ENCODE peak calls at places on chromosome 13, in four cellular contexts. One of them, this sample, is unnamed.

GRCh38 chr13:97440598-97440997 is 6.6 kb downstream of the RAP2A start:
- DNase-seq in neural progenitor cell: no peak
- DNase-seq in cardiac muscle cell: no peak
- DNase-seq in MM.1S: no peak
- DNase-seq in this sample: no peak

GRCh38 chr13:99955747-99956472 is 15.7 kb downstream of the ZIC5 start:
- DNase-seq in neural progenitor cell: peak; percentile 67
- DNase-seq in cardiac muscle cell: peak; percentile 24
- DNase-seq in MM.1S: no peak
- DNase-seq in this sample: no peak

GRCh38 chr13:95956589-95957148 is 96.5 kb downstream of the UGGT2 start:
- DNase-seq in neural progenitor cell: no peak
- DNase-seq in cardiac muscle cell: no peak
- DNase-seq in MM.1S: peak; percentile 41
- DNase-seq in this sample: no peak

GRCh38 chr13:34340534-34340933 is 522.6 kb downstream of the RFC3 start:
- DNase-seq in neural progenitor cell: no peak
- DNase-seq in cardiac muscle cell: no peak
- DNase-seq in MM.1S: no peak
- DNase-seq in this sample: no peak

GRCh38 chr13:75391432-75392100 is 90.4 kb downstream of the TBC1D4 start:
- DNase-seq in neural progenitor cell: no peak
- DNase-seq in cardiac muscle cell: no peak
- DNase-seq in MM.1S: no peak
- DNase-seq in this sample: no peak

GRCh38 chr13:104773775-104774174 is 1707.6 kb upstream of the SLC10A2 start:
- DNase-seq in neural progenitor cell: peak; percentile 81
- DNase-seq in cardiac muscle cell: peak; percentile 68
- DNase-seq in MM.1S: peak; percentile 62
- DNase-seq in this sample: peak; percentile 37

GRCh38 chr13:104678161-104678560 is 1611.9 kb upstream of the SLC10A2 start:
- DNase-seq in neural progenitor cell: no peak
- DNase-seq in cardiac muscle cell: no peak
- DNase-seq in MM.1S: no peak
- DNase-seq in this sample: no peak

GRCh38 chr13:48154671-48155070 is 59.8 kb upstream of the MED4 start:
- DNase-seq in neural progenitor cell: no peak
- DNase-seq in cardiac muscle cell: no peak
- DNase-seq in MM.1S: no peak
- DNase-seq in this sample: no peak

GRCh38 chr13:23427342-23428182 is 5.9 kb downstream of the SACS start:
- DNase-seq in neural progenitor cell: no peak
- DNase-seq in cardiac muscle cell: no peak
- DNase-seq in MM.1S: no peak
- DNase-seq in this sample: no peak

GRCh38 chr13:42170029-42170428 is 101.9 kb upstream of the AKAP11 start:
- DNase-seq in neural progenitor cell: peak; percentile 70
- DNase-seq in cardiac muscle cell: no peak
- DNase-seq in MM.1S: no peak
- DNase-seq in this sample: no peak

GRCh38 chr13:26348966-26349365 is 95.0 kb downstream of the CDK8 start:
- DNase-seq in neural progenitor cell: no peak
- DNase-seq in cardiac muscle cell: no peak
- DNase-seq in MM.1S: no peak
- DNase-seq in this sample: no peak

GRCh38 chr13:28494861-28495585 is at the start of gene FLT1:
- DNase-seq in neural progenitor cell: peak; percentile 80
- DNase-seq in cardiac muscle cell: peak; percentile 71
- DNase-seq in MM.1S: no peak
- DNase-seq in this sample: peak; percentile 28

GRCh38 chr13:28558126-28558525 is 63.2 kb upstream of the FLT1 start:
- DNase-seq in neural progenitor cell: no peak
- DNase-seq in cardiac muscle cell: no peak
- DNase-seq in MM.1S: no peak
- DNase-seq in this sample: no peak

GRCh38 chr13:31361673-31362072 is 161.9 kb downstream of the B3GLCT start:
- DNase-seq in neural progenitor cell: no peak
- DNase-seq in cardiac muscle cell: no peak
- DNase-seq in MM.1S: no peak
- DNase-seq in this sample: no peak

GRCh38 chr13:27311518-27312208 is 41.0 kb downstream of the RASL11A start:
- DNase-seq in neural progenitor cell: no peak
- DNase-seq in cardiac muscle cell: no peak
- DNase-seq in MM.1S: no peak
- DNase-seq in this sample: no peak

GRCh38 chr13:47679391-47679790 is 321.7 kb downstream of the SUCLA2 start:
- DNase-seq in neural progenitor cell: no peak
- DNase-seq in cardiac muscle cell: no peak
- DNase-seq in MM.1S: no peak
- DNase-seq in this sample: no peak

GRCh38 chr13:65638572-65639168 is 1591.5 kb downstream of the PCDH9 start:
- DNase-seq in neural progenitor cell: peak; percentile 47
- DNase-seq in cardiac muscle cell: peak; percentile 55
- DNase-seq in MM.1S: peak; percentile 49
- DNase-seq in this sample: no peak

GRCh38 chr13:89279374-89279773 is 1608.2 kb downstream of the SLITRK5 start:
- DNase-seq in neural progenitor cell: no peak
- DNase-seq in cardiac muscle cell: peak; percentile 85
- DNase-seq in MM.1S: no peak
- DNase-seq in this sample: no peak

GRCh38 chr13:110683203-110683883 is 22.6 kb downstream of the CARS2 start:
- DNase-seq in neural progenitor cell: no peak
- DNase-seq in cardiac muscle cell: peak; percentile 6
- DNase-seq in MM.1S: no peak
- DNase-seq in this sample: peak; percentile 63

GRCh38 chr13:24068472-24068871 is 92.0 kb upstream of the SPATA13 start:
- DNase-seq in neural progenitor cell: no peak
- DNase-seq in cardiac muscle cell: no peak
- DNase-seq in MM.1S: no peak
- DNase-seq in this sample: no peak

GRCh38 chr13:36344886-36345437 is 1.2 kb downstream of the SPART start:
- DNase-seq in neural progenitor cell: peak; percentile 34
- DNase-seq in cardiac muscle cell: peak; percentile 3
- DNase-seq in MM.1S: no peak
- DNase-seq in this sample: no peak
- H3K4me3 ChIP-seq in neural progenitor cell: peak overlapping the region; percentile 77
- H3K4me3 ChIP-seq in cardiac muscle cell: peak overlapping the region; percentile 80
- H3K4me3 ChIP-seq in MM.1S: no peak overlapping the region
- H3K4me3 ChIP-seq in this sample: peak overlapping the region; percentile 89

DNA sequence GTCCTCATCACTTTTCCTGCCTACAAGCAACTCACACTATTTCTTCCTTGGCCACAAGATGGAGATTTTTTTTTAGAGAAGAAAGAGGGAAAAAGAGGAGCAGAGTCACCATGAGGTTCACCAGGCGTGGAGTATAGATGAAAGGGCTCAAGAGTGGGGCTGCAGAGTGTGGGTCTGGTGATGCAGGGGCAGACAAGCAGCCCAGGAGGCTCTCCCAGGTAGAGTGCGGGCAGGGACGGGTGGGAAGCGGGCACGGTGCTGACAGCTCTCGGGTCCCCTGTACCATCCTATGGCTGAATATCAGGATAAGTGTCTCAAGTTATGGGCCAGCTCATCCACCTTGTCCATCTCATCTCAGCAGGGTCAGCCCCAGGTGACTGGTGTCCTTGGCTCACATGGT is 110.9 kb downstream of the SOX1 start:
- DNase-seq in neural progenitor cell: no peak
- DNase-seq in cardiac muscle cell: no peak
- DNase-seq in MM.1S: no peak
- DNase-seq in this sample: peak; percentile 31
- H3K36me3 ChIP-seq in neural progenitor cell: no peaks in the 10 kb centered on the region
- H3K36me3 ChIP-seq in cardiac muscle cell: no peaks in the 10 kb centered on the region
- H3K36me3 ChIP-seq in MM.1S: no peaks in the 10 kb centered on the region
- H3K36me3 ChIP-seq in this sample: no peaks in the 10 kb centered on the region

DNA sequence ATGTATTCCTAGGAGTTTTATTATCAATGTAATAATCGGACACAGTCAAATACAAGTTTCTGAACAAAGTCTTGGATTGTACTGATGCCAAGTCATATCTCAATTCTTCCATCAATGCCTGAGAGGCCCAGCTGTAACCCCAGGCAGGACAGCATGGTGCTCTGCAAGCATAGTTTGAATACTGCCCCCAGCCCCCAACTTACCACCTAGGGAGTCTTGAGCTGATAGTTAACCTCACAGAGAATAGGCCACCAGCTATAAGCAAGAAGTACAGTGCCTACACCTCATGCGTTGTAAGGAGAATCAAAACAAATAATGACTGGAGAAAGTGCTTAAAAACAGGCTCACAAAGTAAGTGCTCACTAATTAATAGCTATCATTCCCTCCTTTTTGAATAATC is 2.7 kb downstream of the PROSER1 start:
- DNase-seq in neural progenitor cell: no peak
- DNase-seq in cardiac muscle cell: no peak
- DNase-seq in MM.1S: no peak
- DNase-seq in this sample: no peak
- H3K27ac ChIP-seq in neural progenitor cell: no peak overlapping the region
- H3K27ac ChIP-seq in cardiac muscle cell: no peak overlapping the region
- H3K27ac ChIP-seq in MM.1S: no peak overlapping the region
- H3K27ac ChIP-seq in this sample: no peak overlapping the region

GRCh38 chr13:90696254-90696653 is 651.2 kb upstream of the MIR17HG start:
- DNase-seq in neural progenitor cell: no peak
- DNase-seq in cardiac muscle cell: no peak
- DNase-seq in MM.1S: no peak
- DNase-seq in this sample: peak; percentile 54
- H3K4me3 ChIP-seq in neural progenitor cell: no peak overlapping the region
- H3K4me3 ChIP-seq in cardiac muscle cell: no peak overlapping the region
- H3K4me3 ChIP-seq in MM.1S: no peak overlapping the region
- H3K4me3 ChIP-seq in this sample: no peak overlapping the region

DNA sequence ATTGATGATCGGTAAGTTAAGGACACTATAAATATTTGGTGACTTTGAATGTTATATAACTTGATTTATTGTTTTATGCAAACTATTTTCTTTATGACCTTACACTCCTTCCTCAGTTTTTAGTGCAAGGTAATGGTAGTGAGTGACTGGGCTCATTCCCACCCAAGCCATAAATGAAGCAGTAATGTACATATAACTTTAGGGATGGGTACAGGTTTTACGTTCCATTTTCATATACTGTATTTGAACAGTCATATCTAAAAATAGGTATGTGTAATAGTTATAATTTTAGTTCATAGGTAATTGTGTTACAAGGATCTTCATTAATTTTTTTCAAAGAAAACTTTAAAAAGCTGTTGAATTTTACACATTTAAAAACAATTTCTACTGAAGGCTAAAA is 101.0 kb downstream of the PDS5B start:
- DNase-seq in neural progenitor cell: no peak
- DNase-seq in cardiac muscle cell: no peak
- DNase-seq in MM.1S: no peak
- DNase-seq in this sample: no peak
- H3K36me3 ChIP-seq in neural progenitor cell: no peaks in the 10 kb centered on the region
- H3K36me3 ChIP-seq in cardiac muscle cell: no peaks in the 10 kb centered on the region
- H3K36me3 ChIP-seq in MM.1S: no peaks in the 10 kb centered on the region
- H3K36me3 ChIP-seq in this sample: peaks cover 12% of the 10 kb centered on the region

GRCh38 chr13:114112231-114112825 is 20.1 kb downstream of the RASA3 start:
- DNase-seq in neural progenitor cell: peak; percentile 80
- DNase-seq in cardiac muscle cell: peak; percentile 61
- DNase-seq in MM.1S: no peak
- DNase-seq in this sample: no peak

GRCh38 chr13:114112826-114113322 is 19.5 kb downstream of the RASA3 start:
- DNase-seq in neural progenitor cell: peak; percentile 67
- DNase-seq in cardiac muscle cell: no peak
- DNase-seq in MM.1S: no peak
- DNase-seq in this sample: no peak

GRCh38 chr13:114109646-114110045 is 22.8 kb downstream of the RASA3 start:
- DNase-seq in neural progenitor cell: peak; percentile 39
- DNase-seq in cardiac muscle cell: no peak
- DNase-seq in MM.1S: peak; percentile 59
- DNase-seq in this sample: no peak

GRCh38 chr13:114110091-114110829 is 22.2 kb downstream of the RASA3 start:
- DNase-seq in neural progenitor cell: peak; percentile 68
- DNase-seq in cardiac muscle cell: no peak
- DNase-seq in MM.1S: peak; percentile 94
- DNase-seq in this sample: no peak

GRCh38 chr13:114111577-114111976 is 20.8 kb downstream of the RASA3 start:
- DNase-seq in neural progenitor cell: no peak
- DNase-seq in cardiac muscle cell: no peak
- DNase-seq in MM.1S: no peak
- DNase-seq in this sample: no peak
- H3K27ac ChIP-seq in neural progenitor cell: peak overlapping the region; percentile 75
- H3K27ac ChIP-seq in cardiac muscle cell: peak overlapping the region; percentile 68
- H3K27ac ChIP-seq in MM.1S: peak overlapping the region; percentile 67
- H3K27ac ChIP-seq in this sample: peak overlapping the region; percentile 55

GRCh38 chr13:98503175-98504028 is 73.5 kb downstream of the STK24 start:
- DNase-seq in neural progenitor cell: no peak
- DNase-seq in cardiac muscle cell: no peak
- DNase-seq in MM.1S: no peak
- DNase-seq in this sample: no peak
- H3K4me3 ChIP-seq in neural progenitor cell: no peak overlapping the region
- H3K4me3 ChIP-seq in cardiac muscle cell: no peak overlapping the region
- H3K4me3 ChIP-seq in MM.1S: no peak overlapping the region
- H3K4me3 ChIP-seq in this sample: no peak overlapping the region

GRCh38 chr13:94610475-94610874 is 8.8 kb downstream of the GPR180 start:
- DNase-seq in neural progenitor cell: no peak
- DNase-seq in cardiac muscle cell: no peak
- DNase-seq in MM.1S: no peak
- DNase-seq in this sample: no peak

GRCh38 chr13:94609196-94609595 is 7.5 kb downstream of the GPR180 start:
- DNase-seq in neural progenitor cell: no peak
- DNase-seq in cardiac muscle cell: no peak
- DNase-seq in MM.1S: no peak
- DNase-seq in this sample: no peak

GRCh38 chr13:94617389-94618000 is 15.8 kb downstream of the GPR180 start:
- DNase-seq in neural progenitor cell: no peak
- DNase-seq in cardiac muscle cell: peak; percentile 43
- DNase-seq in MM.1S: peak; percentile 39
- DNase-seq in this sample: no peak

GRCh38 chr13:94612050-94612449 is 10.4 kb downstream of the GPR180 start:
- DNase-seq in neural progenitor cell: no peak
- DNase-seq in cardiac muscle cell: no peak
- DNase-seq in MM.1S: no peak
- DNase-seq in this sample: no peak

GRCh38 chr13:94613051-94613450 is 11.4 kb downstream of the GPR180 start:
- DNase-seq in neural progenitor cell: no peak
- DNase-seq in cardiac muscle cell: no peak
- DNase-seq in MM.1S: no peak
- DNase-seq in this sample: no peak
- H3K36me3 ChIP-seq in neural progenitor cell: no peaks in the 10 kb centered on the region
- H3K36me3 ChIP-seq in cardiac muscle cell: no peaks in the 10 kb centered on the region
- H3K36me3 ChIP-seq in MM.1S: no peaks in the 10 kb centered on the region
- H3K36me3 ChIP-seq in this sample: peaks cover 30% of the 10 kb centered on the region

This sample was measured in SJSA1.